ENCODE peak calls at places on chromosomes 11 and 22, in five cellular contexts. One of them, this sample, is unnamed. For H3K4me1 and H3K9me2, the result is how much of the 10 kb centered on the place peaks cover.

GRCh38 chr22:44931766-44932165 is 78.0 kb downstream of the PHF21B start:
- DNase-seq in HCT116: no peak
- DNase-seq in PC-3: no peak
- DNase-seq in SK-N-SH: peak
- DNase-seq in GM23248: no peak
- DNase-seq in this sample: no peak

GRCh38 chr11:119635776-119636175 is 93.2 kb downstream of the NECTIN1 start:
- DNase-seq in HCT116: no peak
- DNase-seq in PC-3: no peak
- DNase-seq in SK-N-SH: no peak
- DNase-seq in GM23248: no peak
- DNase-seq in this sample: no peak

GRCh38 chr11:65522640-65523322 is 2.1 kb upstream of the SCYL1 start:
- DNase-seq in HCT116: no peak
- DNase-seq in PC-3: no peak
- DNase-seq in SK-N-SH: no peak
- DNase-seq in GM23248: no peak
- DNase-seq in this sample: no peak

GRCh38 chr11:34331329-34331728 is 26.5 kb downstream of the ABTB2 start:
- DNase-seq in HCT116: no peak
- DNase-seq in PC-3: peak
- DNase-seq in SK-N-SH: no peak
- DNase-seq in GM23248: peak
- DNase-seq in this sample: no peak

GRCh38 chr11:25981998-25982397 is 349.9 kb upstream of the ANO3 start:
- DNase-seq in HCT116: no peak
- DNase-seq in PC-3: peak
- DNase-seq in SK-N-SH: peak
- DNase-seq in GM23248: peak
- DNase-seq in this sample: peak

GRCh38 chr22:37275622-37276021 is 6.7 kb upstream of the CYTH4 start:
- DNase-seq in HCT116: no peak
- DNase-seq in PC-3: no peak
- DNase-seq in SK-N-SH: no peak
- DNase-seq in GM23248: no peak
- DNase-seq in this sample: no peak

GRCh38 chr11:48087974-48088681 is 107.8 kb downstream of the PTPRJ start:
- DNase-seq in HCT116: no peak
- DNase-seq in PC-3: no peak
- DNase-seq in SK-N-SH: no peak
- DNase-seq in GM23248: no peak
- DNase-seq in this sample: no peak

GRCh38 chr11:107044503-107044902 is 26.2 kb upstream of the GUCY1A2 start:
- DNase-seq in HCT116: no peak
- DNase-seq in PC-3: peak
- DNase-seq in SK-N-SH: no peak
- DNase-seq in GM23248: peak
- DNase-seq in this sample: no peak

GRCh38 chr11:65491614-65492386 is 7.0 kb upstream of the MALAT1 start:
- DNase-seq in HCT116: peak
- DNase-seq in PC-3: peak
- DNase-seq in SK-N-SH: no peak
- DNase-seq in GM23248: peak
- DNase-seq in this sample: no peak

GRCh38 chr11:17351510-17352176 is at the start of gene NCR3LG1:
- DNase-seq in HCT116: no peak
- DNase-seq in PC-3: no peak
- DNase-seq in SK-N-SH: peak
- DNase-seq in GM23248: peak
- DNase-seq in this sample: peak

GRCh38 chr11:58573451-58574104 is 2.1 kb downstream of the LPXN start:
- DNase-seq in HCT116: no peak
- DNase-seq in PC-3: peak
- DNase-seq in SK-N-SH: no peak
- DNase-seq in GM23248: peak
- DNase-seq in this sample: peak

GRCh38 chr22:43988116-43988817 is 33.0 kb downstream of the SAMM50 start:
- DNase-seq in HCT116: no peak
- DNase-seq in PC-3: no peak
- DNase-seq in SK-N-SH: no peak
- DNase-seq in GM23248: no peak
- DNase-seq in this sample: no peak

GRCh38 chr22:27996981-27997380 is 77.9 kb upstream of the PITPNB start:
- DNase-seq in HCT116: no peak
- DNase-seq in PC-3: no peak
- DNase-seq in SK-N-SH: no peak
- DNase-seq in GM23248: no peak
- DNase-seq in this sample: no peak

GRCh38 chr22:48650323-48651035 is 1177.2 kb downstream of the BRD1 start:
- DNase-seq in HCT116: no peak
- DNase-seq in PC-3: no peak
- DNase-seq in SK-N-SH: no peak
- DNase-seq in GM23248: no peak
- DNase-seq in this sample: no peak

GRCh38 chr11:66388746-66389386 is 17.3 kb upstream of the SLC29A2 start:
- DNase-seq in HCT116: peak
- DNase-seq in PC-3: peak
- DNase-seq in SK-N-SH: peak
- DNase-seq in GM23248: peak
- DNase-seq in this sample: peak

GRCh38 chr22:46067159-46068111 is 82.9 kb upstream of the PPARA start:
- DNase-seq in HCT116: no peak
- DNase-seq in PC-3: peak
- DNase-seq in SK-N-SH: no peak
- DNase-seq in GM23248: peak
- DNase-seq in this sample: no peak

GRCh38 chr11:65126624-65127274 is 4.6 kb downstream of the MRPL49 start:
- DNase-seq in HCT116: no peak
- DNase-seq in PC-3: no peak
- DNase-seq in SK-N-SH: no peak
- DNase-seq in GM23248: no peak
- DNase-seq in this sample: no peak

GRCh38 chr11:118412921-118413320 is 11.5 kb downstream of the ATP5MG start:
- DNase-seq in HCT116: no peak
- DNase-seq in PC-3: no peak
- DNase-seq in SK-N-SH: no peak
- DNase-seq in GM23248: no peak
- DNase-seq in this sample: no peak

GRCh38 chr22:32985899-32986772 is 72.0 kb downstream of the SYN3 start:
- DNase-seq in HCT116: peak
- DNase-seq in PC-3: peak
- DNase-seq in SK-N-SH: peak
- DNase-seq in GM23248: peak
- DNase-seq in this sample: peak

GRCh38 chr11:87536565-87536964 is 498.8 kb downstream of the TMEM135 start:
- DNase-seq in HCT116: no peak
- DNase-seq in PC-3: no peak
- DNase-seq in SK-N-SH: no peak
- DNase-seq in GM23248: no peak
- DNase-seq in this sample: no peak

GRCh38 chr22:23751441-23751996 is 607 bp upstream of the ZNF70 start:
- DNase-seq in HCT116: no peak
- DNase-seq in PC-3: no peak
- DNase-seq in SK-N-SH: no peak
- DNase-seq in GM23248: no peak
- DNase-seq in this sample: peak

GRCh38 chr11:114651145-114651718 is 27.1 kb upstream of the NXPE2 start:
- DNase-seq in HCT116: no peak
- DNase-seq in PC-3: no peak
- DNase-seq in SK-N-SH: no peak
- DNase-seq in GM23248: no peak
- DNase-seq in this sample: no peak

GRCh38 chr11:124174001-124174400 is 9.1 kb upstream of the OR10D3 start:
- DNase-seq in HCT116: peak
- DNase-seq in PC-3: peak
- DNase-seq in SK-N-SH: no peak
- DNase-seq in GM23248: peak
- DNase-seq in this sample: no peak

GRCh38 chr11:29685361-29685760 is 331.5 kb downstream of the KCNA4 start:
- DNase-seq in HCT116: no peak
- DNase-seq in PC-3: no peak
- DNase-seq in SK-N-SH: no peak
- DNase-seq in GM23248: peak
- DNase-seq in this sample: no peak

GRCh38 chr11:85884581-85885021 is 29.4 kb downstream of the CCDC83 start:
- DNase-seq in HCT116: no peak
- DNase-seq in PC-3: no peak
- DNase-seq in SK-N-SH: no peak
- DNase-seq in GM23248: peak
- DNase-seq in this sample: no peak

GRCh38 chr11:1502971-1503707 is 16.6 kb upstream of the MOB2 start:
- DNase-seq in HCT116: no peak
- DNase-seq in PC-3: no peak
- DNase-seq in SK-N-SH: peak
- DNase-seq in GM23248: no peak
- DNase-seq in this sample: no peak

GRCh38 chr11:1502168-1502955 is 15.8 kb upstream of the MOB2 start:
- DNase-seq in HCT116: no peak
- DNase-seq in PC-3: no peak
- DNase-seq in SK-N-SH: no peak
- DNase-seq in GM23248: no peak
- DNase-seq in this sample: no peak

GRCh38 chr11:1504581-1505290 is 18.2 kb upstream of the MOB2 start:
- DNase-seq in HCT116: no peak
- DNase-seq in PC-3: no peak
- DNase-seq in SK-N-SH: no peak
- DNase-seq in GM23248: no peak
- DNase-seq in this sample: no peak

GRCh38 chr11:1504164-1504563 is 17.6 kb upstream of the MOB2 start:
- DNase-seq in HCT116: no peak
- DNase-seq in PC-3: no peak
- DNase-seq in SK-N-SH: no peak
- DNase-seq in GM23248: no peak
- DNase-seq in this sample: no peak

DNA sequence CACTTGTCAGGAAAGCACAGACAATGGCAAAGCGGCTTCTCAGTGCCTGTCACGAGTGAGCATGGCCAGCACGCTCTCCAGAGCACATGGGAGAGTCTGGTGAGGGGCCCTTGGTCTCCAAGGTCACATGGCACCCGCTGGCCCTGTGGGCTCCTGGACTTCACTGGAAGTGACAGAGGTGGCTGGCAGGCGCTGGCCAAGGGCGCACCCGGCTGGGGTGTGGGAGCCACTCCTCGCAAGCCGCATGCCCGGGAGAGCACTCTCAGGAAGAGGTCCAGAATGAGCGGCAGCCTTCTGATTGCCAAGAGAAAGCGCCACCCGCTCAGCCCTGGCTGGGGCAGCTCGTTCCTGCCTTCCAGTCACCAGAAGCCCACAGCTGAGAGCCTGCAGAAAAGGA is 17.1 kb upstream of the MOB2 start:
- DNase-seq in HCT116: no peak
- DNase-seq in PC-3: no peak
- DNase-seq in SK-N-SH: peak
- DNase-seq in GM23248: peak
- DNase-seq in this sample: no peak
- H3K4me1 ChIP-seq in HCT116: under half
- H3K4me1 ChIP-seq in PC-3: under half
- H3K4me1 ChIP-seq in SK-N-SH: half or more
- H3K4me1 ChIP-seq in GM23248: under half
- H3K4me1 ChIP-seq in this sample: under half

GRCh38 chr11:36254739-36255138 is 34.5 kb downstream of the COMMD9 start:
- DNase-seq in HCT116: no peak
- DNase-seq in PC-3: peak
- DNase-seq in SK-N-SH: no peak
- DNase-seq in GM23248: peak
- DNase-seq in this sample: no peak

GRCh38 chr11:36251716-36252307 is 37.4 kb downstream of the COMMD9 start:
- DNase-seq in HCT116: no peak
- DNase-seq in PC-3: no peak
- DNase-seq in SK-N-SH: no peak
- DNase-seq in GM23248: no peak
- DNase-seq in this sample: no peak

GRCh38 chr11:36247493-36247892 is 41.7 kb downstream of the COMMD9 start:
- DNase-seq in HCT116: no peak
- DNase-seq in PC-3: no peak
- DNase-seq in SK-N-SH: no peak
- DNase-seq in GM23248: no peak
- DNase-seq in this sample: no peak

GRCh38 chr11:36253238-36253637 is 36.0 kb downstream of the COMMD9 start:
- DNase-seq in HCT116: no peak
- DNase-seq in PC-3: no peak
- DNase-seq in SK-N-SH: peak
- DNase-seq in GM23248: no peak
- DNase-seq in this sample: no peak

DNA sequence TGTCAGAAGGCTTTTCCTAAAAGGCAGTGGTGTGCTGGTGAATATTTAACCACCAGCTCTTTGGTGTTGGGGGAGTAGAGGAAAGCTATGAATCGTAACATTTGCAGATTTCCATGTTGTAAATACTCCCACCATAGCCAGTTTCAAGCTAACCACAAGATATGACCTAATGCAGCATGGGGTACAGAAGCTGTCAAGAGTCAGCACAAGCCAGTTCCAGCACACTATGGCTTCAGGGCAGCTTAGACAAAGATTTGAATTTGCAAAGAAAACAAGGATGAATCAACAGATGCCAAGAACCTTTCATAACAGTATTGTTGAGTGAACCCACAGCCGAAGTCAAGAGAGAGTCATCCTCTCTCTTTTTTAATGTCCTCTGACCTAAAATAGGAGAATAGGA is 40.0 kb downstream of the COMMD9 start:
- DNase-seq in HCT116: no peak
- DNase-seq in PC-3: peak
- DNase-seq in SK-N-SH: no peak
- DNase-seq in GM23248: peak
- DNase-seq in this sample: no peak
- H3K9ac ChIP-seq in HCT116: no peak
- H3K9ac ChIP-seq in PC-3: no peak
- H3K9ac ChIP-seq in SK-N-SH: no peak
- H3K9ac ChIP-seq in GM23248: no peak
- H3K9ac ChIP-seq in this sample: no peak

GRCh38 chr11:46564459-46564858 is 29.4 kb downstream of the AMBRA1 start:
- DNase-seq in HCT116: no peak
- DNase-seq in PC-3: peak
- DNase-seq in SK-N-SH: no peak
- DNase-seq in GM23248: peak
- DNase-seq in this sample: no peak
- H3K9me2 ChIP-seq in HCT116: under half
- H3K9me2 ChIP-seq in PC-3: under half
- H3K9me2 ChIP-seq in SK-N-SH: under half
- H3K9me2 ChIP-seq in GM23248: under half
- H3K9me2 ChIP-seq in this sample: under half

GRCh38 chr11:12234216-12234615 is 123.8 kb downstream of the MICAL2 start:
- DNase-seq in HCT116: no peak
- DNase-seq in PC-3: no peak
- DNase-seq in SK-N-SH: no peak
- DNase-seq in GM23248: no peak
- DNase-seq in this sample: no peak

GRCh38 chr11:12232160-12232559 is 121.8 kb downstream of the MICAL2 start:
- DNase-seq in HCT116: no peak
- DNase-seq in PC-3: peak
- DNase-seq in SK-N-SH: no peak
- DNase-seq in GM23248: peak
- DNase-seq in this sample: no peak

GRCh38 chr11:12233602-12233925 is 123.2 kb downstream of the MICAL2 start:
- DNase-seq in HCT116: no peak
- DNase-seq in PC-3: no peak
- DNase-seq in SK-N-SH: no peak
- DNase-seq in GM23248: no peak
- DNase-seq in this sample: no peak

GRCh38 chr11:12235080-12235479 is 124.7 kb downstream of the MICAL2 start:
- DNase-seq in HCT116: no peak
- DNase-seq in PC-3: no peak
- DNase-seq in SK-N-SH: no peak
- DNase-seq in GM23248: no peak
- DNase-seq in this sample: no peak

GRCh38 chr11:12232819-12233601 is 122.6 kb downstream of the MICAL2 start:
- DNase-seq in HCT116: peak
- DNase-seq in PC-3: peak
- DNase-seq in SK-N-SH: no peak
- DNase-seq in GM23248: peak
- DNase-seq in this sample: no peak
- H3K4me1 ChIP-seq in HCT116: under half
- H3K4me1 ChIP-seq in PC-3: half or more
- H3K4me1 ChIP-seq in SK-N-SH: under half
- H3K4me1 ChIP-seq in GM23248: under half
- H3K4me1 ChIP-seq in this sample: under half

This sample was measured in Karpas-422.